ENCODE peak calls at places on chromosomes 13 and 19, in seven cellular contexts. A is Kasumi-1; R is AG10803; F is AG08396; M is heart left ventricle; E is CD4-positive, CD25-positive, alpha-beta regulatory T cell; X is neural crest cell. Z is an unnamed sample.

GRCh38 chr13:30119476-30119875 is 187.9 kb downstream of the KATNAL1 start:
- DNase-seq in A (peak), E (peak), X (no peak), F (peak), R (peak), M (no peak), Z (no peak)

GRCh38 chr19:2185734-2186070 is 22.0 kb downstream of the DOT1L start:
- DNase-seq in F (no peak), E (no peak), A (no peak), X (no peak), R (no peak), M (no peak), Z (no peak)

GRCh38 chr19:32199501-32200040 is 145.8 kb upstream of the ZNF507 start:
- DNase-seq in R (no peak), X (no peak), A (no peak), E (no peak), F (no peak), M (no peak), Z (no peak)

GRCh38 chr19:33373701-33374405 is at the start of gene CEBPG:
- DNase-seq in M (peak), F (peak), A (peak), E (no peak), X (peak), R (peak), Z (peak)

GRCh38 chr19:56132316-56132822 is 8.7 kb upstream of the ZNF444 start:
- DNase-seq in A (no peak), F (no peak), M (no peak), X (no peak), R (peak), E (no peak), Z (no peak)

GRCh38 chr13:57635541-57635940 is 4.0 kb downstream of the PCDH17 start:
- DNase-seq in R (no peak), A (no peak), E (no peak), M (no peak), X (no peak), F (no peak), Z (no peak)

GRCh38 chr19:40703029-40703755 is 12.7 kb upstream of the NUMBL start:
- DNase-seq in X (no peak), E (no peak), R (no peak), A (no peak), F (no peak), M (no peak), Z (no peak)

GRCh38 chr13:35785563-35786327 is 309.3 kb upstream of the MAB21L1 start:
- DNase-seq in M (no peak), X (no peak), A (no peak), R (no peak), E (no peak), F (no peak), Z (no peak)

GRCh38 chr13:33932765-33933406 is 114.9 kb downstream of the RFC3 start:
- DNase-seq in A (no peak), R (no peak), M (no peak), X (no peak), F (no peak), E (no peak), Z (no peak)

GRCh38 chr19:52660981-52661380 is 22.8 kb upstream of the ZNF83 start:
- DNase-seq in A (no peak), X (no peak), R (peak), M (no peak), E (no peak), F (no peak), Z (no peak)

GRCh38 chr13:109949395-109949794 is 163.0 kb upstream of the IRS2 start:
- DNase-seq in F (no peak), R (no peak), E (no peak), X (no peak), M (no peak), A (no peak), Z (no peak)